ENCODE peak calls at places on chromosomes 11 and 22, in five cellular contexts. H is HCT116, C is stomach, P is GM23338, B is transverse colon. O is an unnamed sample.

GRCh38 chr22:38699784-38700183 is 959 bp downstream of the JOSD1 start:
- DNase-seq in P (no peak), C (no peak), B (no peak), H (no peak), O (no peak)

GRCh38 chr11:19275496-19275895 is 34.8 kb upstream of the E2F8 start:
- DNase-seq in P (no peak), B (no peak), C (no peak), H (no peak), O (no peak)

GRCh38 chr11:134843735-134844134 is 431.7 kb upstream of the B3GAT1 start:
- DNase-seq in H (no peak), C (no peak), B (no peak), P (no peak), O (no peak)

GRCh38 chr11:106988151-106988806 is 30.0 kb downstream of the GUCY1A2 start:
- DNase-seq in B (no peak), C (no peak), H (no peak), P (no peak), O (no peak)

GRCh38 chr11:78683774-78684173 is 109.1 kb upstream of the NARS2 start:
- DNase-seq in H (no peak), B (no peak), C (no peak), P (peak; percentile 22), O (no peak)

GRCh38 chr22:40116496-40117200 is 61.1 kb upstream of the TNRC6B start:
- DNase-seq in H (no peak), C (no peak), P (no peak), B (no peak), O (no peak)

GRCh38 chr22:42808516-42808915 is 48.6 kb downstream of the ARFGAP3 start:
- DNase-seq in B (no peak), P (no peak), H (no peak), C (no peak), O (no peak)

GRCh38 chr11:17263803-17264202 is 12.7 kb upstream of the NUCB2 start:
- DNase-seq in C (no peak), B (no peak), H (no peak), P (no peak), O (no peak)

GRCh38 chr11:63762662-63763505 is 5.7 kb downstream of the ZFTA start:
- DNase-seq in P (peak; percentile 71), B (peak; percentile 51), C (peak; percentile 54), H (no peak), O (no peak)

GRCh38 chr11:86473991-86474833 is 99.5 kb downstream of the CCDC81 start:
- DNase-seq in C (no peak), H (no peak), P (no peak), B (no peak), O (no peak)

GRCh38 chr11:72668645-72669347 is 5.4 kb downstream of the PDE2A start:
- DNase-seq in B (no peak), C (no peak), H (no peak), P (peak; percentile 49), O (no peak)

GRCh38 chr11:42766191-42766590 is 545.6 kb upstream of the API5 start:
- DNase-seq in C (no peak), P (no peak), B (no peak), H (no peak), O (no peak)

GRCh38 chr11:128437137-128437536 is 150.2 kb downstream of the ETS1 start:
- DNase-seq in P (no peak), B (no peak), H (no peak), C (no peak), O (no peak)

GRCh38 chr11:34343153-34343552 is 14.7 kb downstream of the ABTB2 start:
- DNase-seq in H (no peak), C (no peak), B (no peak), P (no peak), O (no peak)

GRCh38 chr11:45804806-45805304 is at the start of gene SLC35C1:
- DNase-seq in H (peak; percentile 86), B (peak; percentile 99), C (peak; percentile 99), P (peak; percentile 99), O (peak; percentile 98)

GRCh38 chr11:45805305-45806071 is 539 bp downstream of the SLC35C1 start:
- DNase-seq in C (peak; percentile 34), B (no peak), P (peak; percentile 50), H (no peak), O (peak; percentile 75)

GRCh38 chr11:45802531-45803317 is 2.2 kb upstream of the SLC35C1 start:
- DNase-seq in H (no peak), B (no peak), P (no peak), C (peak; percentile 21), O (peak; percentile 56)

GRCh38 chr11:45806072-45806933 is 1.4 kb downstream of the SLC35C1 start:
- DNase-seq in P (no peak), H (no peak), B (no peak), C (no peak), O (no peak)

GRCh38 chr11:45803981-45804805 is 756 bp upstream of the SLC35C1 start:
- DNase-seq in C (peak; percentile 88), P (peak; percentile 87), B (peak; percentile 94), H (no peak), O (peak; percentile 90)
- TF ChIP-seq POLR2AphosphoS5 in C (peak; percentile 86), P (no peak), B (peak; percentile 93), H (peak; percentile 79), O (no peak)

GRCh38 chr22:19879651-19879995 is 24.9 kb upstream of the GNB1L start:
- DNase-seq in B (no peak), C (no peak), H (no peak), P (no peak), O (peak; percentile 53)
- H3K27ac ChIP-seq in B (no peak overlapping the region), C (no peak overlapping the region), H (no peak overlapping the region), P (no peak overlapping the region), O (no peak overlapping the region)

GRCh38 chr22:45554861-45555260 is 52.2 kb downstream of the FBLN1 start:
- DNase-seq in B (no peak), H (no peak), C (no peak), P (no peak), O (no peak)

GRCh38 chr22:45554040-45554406 is 51.3 kb downstream of the FBLN1 start:
- DNase-seq in P (no peak), B (no peak), C (no peak), H (no peak), O (no peak)

GRCh38 chr22:45552017-45552411 is 49.3 kb downstream of the FBLN1 start:
- DNase-seq in P (peak; percentile 38), H (no peak), C (no peak), B (no peak), O (no peak)

GRCh38 chr22:45552580-45553332 is 50.1 kb downstream of the FBLN1 start:
- DNase-seq in C (peak; percentile 30), P (peak; percentile 73), H (no peak), B (peak; percentile 44), O (no peak)

GRCh38 chr22:45553333-45554039 is 50.8 kb downstream of the FBLN1 start:
- DNase-seq in C (peak; percentile 68), H (peak; percentile 63), B (peak; percentile 73), P (peak; percentile 90), O (no peak)
- H3K4me3 ChIP-seq in C (peak overlapping the region; percentile 2), H (peak overlapping the region; percentile 30), B (no peak overlapping the region), P (no peak overlapping the region), O (no peak overlapping the region)

DNA sequence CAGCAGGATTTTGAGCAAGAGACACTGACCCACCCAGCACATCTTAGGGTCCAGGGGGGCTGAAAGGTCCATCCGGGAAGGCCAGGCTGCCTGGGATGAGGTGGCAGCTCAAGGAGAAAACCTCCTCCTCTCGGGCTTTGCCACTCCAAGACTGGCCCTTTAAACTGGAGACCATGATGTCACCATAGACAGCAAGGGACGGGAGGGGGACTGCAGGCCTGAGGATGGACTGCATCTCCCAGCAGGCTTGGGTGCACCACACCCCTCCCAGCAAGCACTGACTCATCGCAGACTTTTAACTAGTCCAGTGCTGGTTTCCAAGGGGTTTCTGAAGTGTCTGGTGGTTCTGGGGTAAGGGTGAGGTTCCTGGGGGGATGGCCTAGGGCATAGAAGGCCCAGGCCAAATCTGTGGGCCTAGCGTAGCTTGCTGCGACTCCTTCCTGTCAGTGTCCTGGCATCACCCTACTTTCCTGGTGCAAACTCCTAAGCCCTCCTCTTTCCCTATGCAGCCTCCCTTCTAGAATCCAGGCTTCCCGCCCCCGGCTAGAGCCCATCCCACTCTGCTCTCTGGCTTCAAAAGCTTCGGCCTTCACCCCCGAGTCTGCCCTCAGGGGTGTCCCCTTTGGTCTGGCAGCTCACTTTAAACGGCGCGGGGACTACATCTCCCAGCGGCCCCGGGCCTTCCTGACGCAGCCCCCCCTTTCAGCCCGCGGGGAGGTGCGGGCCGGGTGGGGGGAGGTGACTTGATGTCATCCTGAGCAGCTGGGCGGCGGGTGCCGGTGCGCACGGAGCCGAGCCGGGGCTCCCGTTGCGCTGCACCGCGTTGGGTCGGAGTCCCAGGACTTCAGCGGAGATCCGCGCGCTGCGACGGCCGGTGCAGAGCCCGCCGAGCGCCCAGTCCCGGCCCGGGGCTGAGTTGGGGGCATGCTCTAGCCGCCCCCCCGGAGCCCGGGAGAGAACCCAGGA is at the start of gene PPP2R5B:
- DNase-seq in H (peak; percentile 85), P (peak; percentile 94), B (peak; percentile 96), C (peak; percentile 95), O (peak; percentile 95)
- TF ChIP-seq POLR2AphosphoS5 in H (peak; percentile 49), P (peak; percentile 42), B (peak; percentile 96), C (peak; percentile 90), O (peak; percentile 27)

GRCh38 chr11:12441081-12441801 is 63.9 kb downstream of the PARVA start:
- DNase-seq in C (no peak), P (no peak), B (no peak), H (no peak), O (no peak)
- H3K27ac ChIP-seq in C (peak overlapping the region; percentile 32), P (no peak overlapping the region), B (peak overlapping the region; percentile 40), H (no peak overlapping the region), O (no peak overlapping the region)

GRCh38 chr22:50224071-50224470 is 20.8 kb downstream of the TUBGCP6 start:
- DNase-seq in C (no peak), P (no peak), B (no peak), H (no peak), O (no peak)
- H3K4me3 ChIP-seq in C (no peak overlapping the region), P (no peak overlapping the region), B (no peak overlapping the region), H (no peak overlapping the region), O (no peak overlapping the region)

GRCh38 chr11:121592708-121593107 is 139.9 kb upstream of the SORL1-AS1 start:
- DNase-seq in P (no peak), B (no peak), H (no peak), C (no peak), O (no peak)

GRCh38 chr11:121590772-121591404 is 138.1 kb upstream of the SORL1-AS1 start:
- DNase-seq in C (no peak), H (no peak), P (no peak), B (no peak), O (no peak)

GRCh38 chr11:121596195-121597145 is 143.7 kb upstream of the SORL1-AS1 start:
- DNase-seq in P (no peak), H (no peak), C (no peak), B (no peak), O (no peak)

GRCh38 chr11:121591405-121592033 is 138.8 kb upstream of the SORL1-AS1 start:
- DNase-seq in P (peak; percentile 89), B (peak; percentile 73), H (peak; percentile 64), C (peak; percentile 70), O (no peak)

DNA sequence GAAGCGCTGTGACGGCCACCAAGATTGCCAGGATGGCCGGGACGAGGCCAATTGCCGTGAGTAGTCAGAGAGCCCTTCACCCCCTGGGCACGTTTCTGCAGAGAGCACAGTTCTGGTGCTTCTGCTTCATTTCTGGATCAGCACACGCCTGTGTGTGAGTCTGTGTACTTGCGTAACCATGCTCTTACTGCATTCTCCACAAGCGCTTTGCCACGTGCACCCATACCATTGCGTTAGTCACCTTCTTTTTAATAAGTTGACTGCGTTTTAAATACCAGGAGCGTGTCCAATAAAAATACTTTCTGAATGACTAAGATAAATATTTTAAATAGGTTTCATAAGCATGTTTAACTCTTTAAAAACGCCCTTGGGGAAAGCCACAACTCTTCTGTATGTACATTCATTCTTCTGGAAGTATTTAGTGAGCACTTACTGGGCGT is 143.0 kb upstream of the SORL1-AS1 start:
- DNase-seq in P (no peak), B (no peak), H (peak; percentile 27), C (no peak), O (no peak)
- TF ChIP-seq POLR2AphosphoS5 in P (no peak), B (no peak), H (no peak), C (peak; percentile 62), O (no peak)